ENCODE peak calls at places on chromosome X, in eight cellular contexts. N, W, K, A, Y, V, F and J are unnamed samples.
A peak's percentile ranks its signal among the peaks of the same experiment; 100 is the strongest.

GRCh38 chrX:9917861-9918260 is 49.3 kb upstream of the CLDN34 start:
- DNase-seq in N (no peak), W (no peak), K (no peak), A (no peak), Y (no peak), V (no peak), F (no peak), J (no peak)

GRCh38 chrX:87517571-87518141 is at the start of gene KLHL4:
- DNase-seq in N (no peak), W (no peak), K (peak; percentile 94), A (no peak), Y (peak; percentile 46), V (no peak), F (no peak), J (peak; percentile 89)

GRCh38 chrX:74218895-74219294 is 85.1 kb upstream of the ZCCHC13 start:
- DNase-seq in N (no peak), W (no peak), K (no peak), A (no peak), Y (peak; percentile 4), V (no peak), F (no peak), J (no peak)

GRCh38 chrX:119468930-119469635 is 839 bp downstream of the SLC25A5 start:
- DNase-seq in N (peak; percentile 96), W (peak; percentile 96), K (peak; percentile 84), A (peak; percentile 93), Y (peak; percentile 47), V (peak; percentile 73), F (peak; percentile 73), J (peak; percentile 89)

GRCh38 chrX:2242980-2243379 is 257.8 kb downstream of the DHRSX start:
- DNase-seq in N (no peak), W (no peak), K (no peak), A (no peak), Y (no peak), V (no peak), F (no peak), J (no peak)

GRCh38 chrX:32745323-32745722 is 466.0 kb downstream of the DMD start:
- DNase-seq in N (no peak), W (no peak), K (no peak), A (no peak), Y (peak; percentile 13), V (no peak), F (no peak), J (no peak)

GRCh38 chrX:135384161-135384836 is 37.4 kb upstream of the SMIM10L2A start:
- DNase-seq in N (no peak), W (no peak), K (no peak), A (no peak), Y (no peak), V (peak; percentile 0), F (no peak), J (no peak)

GRCh38 chrX:10648608-10649007 is 28.2 kb upstream of the MID1 start:
- DNase-seq in N (no peak), W (no peak), K (no peak), A (no peak), Y (no peak), V (no peak), F (no peak), J (peak; percentile 39)

GRCh38 chrX:9597361-9598035 is 132.6 kb downstream of the TBL1X start:
- DNase-seq in N (no peak), W (no peak), K (no peak), A (no peak), Y (no peak), V (no peak), F (no peak), J (no peak)

GRCh38 chrX:146224442-146224841 is 406.8 kb downstream of the SLITRK2 start:
- DNase-seq in N (no peak), W (no peak), K (peak; percentile 35), A (no peak), Y (no peak), V (no peak), F (no peak), J (no peak)

GRCh38 chrX:78548012-78548411 is 111.1 kb downstream of the RTL3 start:
- DNase-seq in N (no peak), W (no peak), K (no peak), A (no peak), Y (peak; percentile 66), V (no peak), F (no peak), J (no peak)

GRCh38 chrX:1313788-1314187 is 22.8 kb upstream of the IL3RA start:
- DNase-seq in N (peak; percentile 39), W (no peak), K (no peak), A (no peak), Y (no peak), V (no peak), F (no peak), J (no peak)

GRCh38 chrX:130170752-130171445 is 863 bp upstream of the RAB33A start:
- DNase-seq in N (peak; percentile 83), W (peak; percentile 80), K (no peak), A (no peak), Y (no peak), V (peak; percentile 26), F (no peak), J (peak; percentile 49)

GRCh38 chrX:105837227-105837626 is 14.9 kb downstream of the NRK start:
- DNase-seq in N (no peak), W (peak; percentile 73), K (no peak), A (peak; percentile 86), Y (peak; percentile 78), V (no peak), F (peak; percentile 50), J (peak; percentile 46)

GRCh38 chrX:2707334-2707760 is 16.3 kb downstream of the CD99 start:
- DNase-seq in N (no peak), W (peak; percentile 82), K (no peak), A (peak; percentile 76), Y (peak; percentile 96), V (peak; percentile 13), F (peak; percentile 96), J (no peak)

GRCh38 chrX:74613350-74614192 is 853 bp downstream of the RLIM start:
- DNase-seq in N (no peak), W (peak; percentile 41), K (no peak), A (no peak), Y (peak; percentile 9), V (no peak), F (no peak), J (peak; percentile 24)

DNA sequence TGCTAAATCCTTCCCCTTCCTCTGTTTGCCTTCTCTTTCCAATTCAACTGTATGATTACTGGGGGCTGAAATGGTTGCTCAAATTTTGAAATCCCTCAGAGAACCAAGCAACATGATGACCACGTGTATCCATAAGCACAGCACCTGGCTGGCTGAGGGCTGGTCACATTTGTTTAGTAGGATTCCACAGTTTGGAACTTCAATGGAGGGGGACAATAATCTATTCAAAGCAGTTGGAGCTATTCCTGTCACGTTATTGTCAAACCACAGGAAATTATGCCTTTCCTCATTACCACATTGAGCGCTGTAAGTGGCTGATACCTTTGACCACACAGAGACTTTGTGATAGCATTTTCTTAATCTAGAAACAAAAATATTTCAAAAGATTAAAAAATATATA is 7.0 kb downstream of the TMSB4X start:
- DNase-seq in N (no peak), W (no peak), K (no peak), A (no peak), Y (no peak), V (no peak), F (no peak), J (no peak)
- H3K4me1 ChIP-seq in N (peaks cover 38% of the 10 kb centered on the region), W (peaks cover 3% of the 10 kb centered on the region), K (peaks cover 59% of the 10 kb centered on the region), A (no peaks in the 10 kb centered on the region), Y (peaks cover 5% of the 10 kb centered on the region), V (peaks cover 73% of the 10 kb centered on the region), F (peaks cover 55% of the 10 kb centered on the region), J (no peaks in the 10 kb centered on the region)

GRCh38 chrX:123990169-123990568 is 28.7 kb downstream of the STAG2 start:
- DNase-seq in N (no peak), W (no peak), K (no peak), A (no peak), Y (no peak), V (no peak), F (no peak), J (no peak)

GRCh38 chrX:123993326-123993725 is 31.8 kb downstream of the STAG2 start:
- DNase-seq in N (no peak), W (no peak), K (no peak), A (no peak), Y (peak; percentile 83), V (no peak), F (no peak), J (no peak)

GRCh38 chrX:123989235-123989634 is 27.7 kb downstream of the STAG2 start:
- DNase-seq in N (no peak), W (no peak), K (no peak), A (no peak), Y (no peak), V (no peak), F (no peak), J (no peak)

GRCh38 chrX:123988423-123989116 is 27.1 kb downstream of the STAG2 start:
- DNase-seq in N (no peak), W (no peak), K (no peak), A (no peak), Y (no peak), V (no peak), F (peak; percentile 36), J (no peak)

DNA sequence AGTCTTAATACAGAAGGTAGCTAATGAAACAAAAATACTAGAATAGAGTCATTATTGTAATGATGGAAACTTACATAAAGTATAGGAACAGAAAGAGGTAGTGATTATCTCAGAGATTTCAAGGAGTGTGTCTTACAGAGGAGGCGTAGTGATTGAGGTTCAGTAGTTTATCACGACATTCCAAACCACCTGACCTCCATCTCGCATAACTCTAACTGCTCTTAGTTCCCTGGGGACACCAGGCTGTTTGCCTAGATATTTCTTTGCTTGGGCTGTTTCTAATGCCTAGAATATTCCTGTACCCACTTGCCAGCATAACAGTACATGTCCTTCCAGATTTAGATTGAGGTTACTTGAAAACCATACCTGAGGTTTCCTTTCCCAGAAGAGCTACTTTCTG is 29.1 kb downstream of the STAG2 start:
- DNase-seq in N (no peak), W (no peak), K (peak; percentile 12), A (no peak), Y (no peak), V (no peak), F (no peak), J (no peak)
- H3K4me1 ChIP-seq in N (peaks cover 35% of the 10 kb centered on the region), W (no peaks in the 10 kb centered on the region), K (peaks cover 12% of the 10 kb centered on the region), A (peaks cover 33% of the 10 kb centered on the region), Y (peaks cover 6% of the 10 kb centered on the region), V (peaks cover 29% of the 10 kb centered on the region), F (peaks cover 11% of the 10 kb centered on the region), J (no peaks in the 10 kb centered on the region)

GRCh38 chrX:47196098-47196497 is 2.5 kb downstream of the UBA1 start:
- DNase-seq in N (no peak), W (no peak), K (no peak), A (no peak), Y (no peak), V (no peak), F (no peak), J (no peak)
- H3K4me1 ChIP-seq in N (peaks cover 50% of the 10 kb centered on the region), W (peaks cover 19% of the 10 kb centered on the region), K (peaks cover 14% of the 10 kb centered on the region), A (peaks cover 52% of the 10 kb centered on the region), Y (peaks cover 3% of the 10 kb centered on the region), V (peaks cover 45% of the 10 kb centered on the region), F (no peaks in the 10 kb centered on the region), J (peaks cover 38% of the 10 kb centered on the region)

DNA sequence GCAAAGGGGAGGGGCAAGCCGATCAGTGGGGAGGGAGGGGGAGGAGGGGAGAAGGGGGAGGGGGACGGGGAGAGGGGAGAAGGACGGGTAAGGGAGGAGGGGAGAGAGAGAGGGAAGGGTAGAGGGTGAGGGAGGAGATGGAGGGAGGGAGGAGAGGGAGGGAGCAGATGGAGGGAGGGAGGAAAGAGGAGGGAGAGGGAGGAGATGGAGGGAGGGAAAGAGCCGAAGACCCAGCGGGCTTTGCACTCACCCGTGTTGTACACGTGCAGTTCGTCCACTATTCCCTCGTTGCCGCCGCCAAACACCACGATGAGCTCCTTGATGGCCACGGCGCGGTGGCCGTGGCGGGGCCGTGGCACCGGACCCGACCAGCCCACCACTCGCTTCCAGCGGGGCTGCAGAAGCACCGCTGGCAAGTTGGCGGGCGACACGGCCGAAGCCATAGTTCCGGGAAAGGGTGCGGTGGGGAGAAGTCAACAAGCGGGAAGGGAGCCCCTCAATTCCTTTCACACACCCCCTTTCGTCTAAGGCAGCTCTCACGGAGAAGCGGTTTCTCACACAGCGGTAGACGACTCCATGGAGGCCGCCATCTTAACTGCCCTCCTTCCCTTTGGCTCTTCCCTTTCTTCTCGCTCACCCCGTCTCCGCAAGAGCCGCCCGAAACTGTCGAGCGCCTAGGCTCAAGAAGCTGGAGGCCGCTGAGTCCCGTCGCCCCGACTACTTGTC is 1.1 kb downstream of the HCFC1 start:
- DNase-seq in N (no peak), W (peak; percentile 86), K (peak; percentile 37), A (peak; percentile 82), Y (peak; percentile 52), V (no peak), F (no peak), J (peak; percentile 47)
- H3K4me1 ChIP-seq in N (peaks cover 59% of the 10 kb centered on the region), W (peaks cover 24% of the 10 kb centered on the region), K (peaks cover 21% of the 10 kb centered on the region), A (peaks cover 57% of the 10 kb centered on the region), Y (no peaks in the 10 kb centered on the region), V (peaks cover 48% of the 10 kb centered on the region), F (peaks cover 13% of the 10 kb centered on the region), J (no peaks in the 10 kb centered on the region)